ENCODE peak calls at places on chromosome 7, in six cellular contexts. G is NCI-H2029 treated with DMSO at 0.1 percent for 48 hours, T is kidney tubule cell, X is NCI-H524 treated with DMSO at 0.1 percent for 48 hours, R is astrocyte of the spinal cord, I is cardiac septum. E is an unnamed sample.

GRCh38 chr7:44287488-44288380 is 37.7 kb downstream of the CAMK2B start:
- DNase-seq in G (no peak), R (no peak), I (peak), X (no peak), T (no peak), E (no peak)

GRCh38 chr7:6489612-6490011 is 41.9 kb upstream of the DAGLB start:
- DNase-seq in T (peak), I (no peak), X (no peak), R (no peak), G (no peak), E (no peak)

GRCh38 chr7:74507538-74508319 is 54.0 kb downstream of the GTF2IRD1 start:
- DNase-seq in T (no peak), R (no peak), G (no peak), I (no peak), X (no peak), E (no peak)

GRCh38 chr7:103154042-103154441 is 5.1 kb upstream of the NAPEPLD start:
- DNase-seq in G (no peak), R (no peak), T (no peak), X (no peak), I (no peak), E (no peak)

GRCh38 chr7:102425639-102426267 is 7.6 kb upstream of the ORAI2 start:
- DNase-seq in I (peak), X (peak), T (peak), G (no peak), R (no peak), E (peak)

GRCh38 chr7:42677751-42678231 is 234.1 kb downstream of the C7orf25 start:
- DNase-seq in I (no peak), R (peak), X (no peak), G (no peak), T (peak), E (no peak)

GRCh38 chr7:133481676-133482075 is 228.8 kb downstream of the EXOC4 start:
- DNase-seq in G (peak), R (peak), I (no peak), T (peak), X (no peak), E (no peak)

GRCh38 chr7:8217200-8218068 is 44.5 kb downstream of the ICA1 start:
- DNase-seq in G (peak), X (no peak), T (peak), I (no peak), R (peak), E (no peak)

GRCh38 chr7:99422091-99422624 is 13.4 kb downstream of the BUD31 start:
- DNase-seq in T (no peak), R (no peak), I (no peak), G (no peak), X (no peak), E (no peak)

GRCh38 chr7:17611611-17612010 is 313.2 kb downstream of the AHR start:
- DNase-seq in X (no peak), R (no peak), G (no peak), T (no peak), I (no peak), E (no peak)

GRCh38 chr7:92404170-92404614 is 43.1 kb upstream of the GATAD1 start:
- DNase-seq in R (no peak), I (no peak), X (no peak), T (no peak), G (no peak), E (no peak)

GRCh38 chr7:140160308-140160707 is 16.5 kb downstream of the KDM7A start:
- DNase-seq in G (no peak), T (no peak), I (no peak), R (no peak), X (no peak), E (no peak)

GRCh38 chr7:1227071-1227804 is 5.4 kb upstream of the UNCX start:
- DNase-seq in X (no peak), G (no peak), I (no peak), T (no peak), R (no peak), E (no peak)

GRCh38 chr7:30427296-30428080 is 51.1 kb downstream of the NOD1 start:
- DNase-seq in I (no peak), X (no peak), G (no peak), T (no peak), R (no peak), E (no peak)

GRCh38 chr7:111734955-111735660 is 172.8 kb upstream of the IMMP2L start:
- DNase-seq in T (no peak), R (peak), G (no peak), X (no peak), I (no peak), E (no peak)

GRCh38 chr7:81439591-81439990 is 330.3 kb downstream of the HGF start:
- DNase-seq in I (no peak), T (no peak), X (no peak), G (no peak), R (peak), E (no peak)

GRCh38 chr7:79084423-79084822 is 369.0 kb downstream of the MAGI2 start:
- DNase-seq in T (no peak), X (no peak), G (no peak), R (no peak), I (no peak), E (no peak)

GRCh38 chr7:138663741-138664710 is 37.1 kb downstream of the SVOPL start:
- DNase-seq in R (peak), T (peak), I (no peak), G (no peak), X (peak), E (no peak)

GRCh38 chr7:27922907-27923306 is 182.9 kb downstream of the TAX1BP1 start:
- DNase-seq in T (no peak), I (no peak), G (no peak), X (peak), R (no peak), E (peak)

GRCh38 chr7:100884741-100885439 is 4.6 kb downstream of the UFSP1 start:
- DNase-seq in R (no peak), I (no peak), G (no peak), T (no peak), X (no peak), E (no peak)

GRCh38 chr7:114710495-114710894 is 211.4 kb upstream of the MDFIC start:
- DNase-seq in X (no peak), R (no peak), G (no peak), I (no peak), T (no peak), E (no peak)

GRCh38 chr7:116741625-116742316 is 69.8 kb downstream of the MET start:
- DNase-seq in R (peak), I (no peak), T (no peak), X (no peak), G (no peak), E (no peak)

GRCh38 chr7:75729851-75730274 is 8.9 kb downstream of the HIP1 start:
- DNase-seq in G (no peak), T (no peak), X (no peak), I (no peak), R (no peak), E (no peak)

GRCh38 chr7:47153076-47153475 is 428.8 kb downstream of the TNS3 start:
- DNase-seq in R (peak), T (peak), I (no peak), X (peak), G (peak), E (no peak)

GRCh38 chr7:129401968-129402860 is 32.0 kb upstream of the STRIP2 start:
- DNase-seq in R (no peak), T (peak), X (no peak), G (no peak), I (no peak), E (no peak)